ENCODE peak calls at places on chromosomes 2 and 18, in nine cellular contexts. T is NCI-H345, E is GM23248, I is NCI-H1694, C is Daoy, R is T-helper 22 cell, B is cardiac muscle cell, H is osteocyte, F is ovary. J is an unnamed sample.
A peak's percentile ranks its signal among the peaks of the same experiment; 100 is the strongest.

GRCh38 chr18:24176727-24177416 is 38.0 kb downstream of the CABYR start:
- DNase-seq in I (peak; percentile 4), C (peak; percentile 23), R (no peak), F (peak; percentile 64), E (peak; percentile 66), T (peak; percentile 37), H (no peak), B (peak; percentile 72), J (peak; percentile 19)

GRCh38 chr2:98269274-98269673 is 77.0 kb upstream of the CNGA3 start:
- DNase-seq in F (no peak), R (no peak), I (peak; percentile 44), B (peak; percentile 69), T (peak; percentile 6), H (no peak), E (peak; percentile 73), C (peak; percentile 11), J (peak; percentile 42)

GRCh38 chr2:83386559-83386958 is 1072.5 kb downstream of the SUCLG1 start:
- DNase-seq in E (no peak), C (no peak), R (no peak), F (no peak), I (no peak), H (no peak), T (no peak), B (no peak), J (no peak)

GRCh38 chr2:172964511-172964910 is 111.1 kb upstream of the MAP3K20 start:
- DNase-seq in F (no peak), R (no peak), E (peak; percentile 72), H (no peak), B (no peak), I (no peak), T (no peak), C (peak; percentile 23), J (no peak)

GRCh38 chr18:25672490-25672889 is 320.5 kb upstream of the ZNF521 start:
- DNase-seq in B (no peak), E (no peak), C (no peak), I (no peak), R (no peak), H (no peak), F (no peak), T (no peak), J (no peak)

GRCh38 chr2:241598061-241598460 is 38.9 kb downstream of the THAP4 start:
- DNase-seq in B (no peak), R (no peak), T (no peak), F (no peak), C (no peak), H (no peak), I (no peak), E (no peak), J (no peak)

GRCh38 chr2:200373973-200374416 is 67.5 kb downstream of the SPATS2L start:
- DNase-seq in E (no peak), C (peak; percentile 36), T (no peak), I (no peak), H (no peak), R (peak; percentile 13), B (no peak), F (no peak), J (no peak)

GRCh38 chr2:121502781-121503180 is 27.9 kb upstream of the RNU4ATAC start:
- DNase-seq in F (no peak), H (no peak), E (peak; percentile 66), R (no peak), B (no peak), I (no peak), T (no peak), C (no peak), J (no peak)

GRCh38 chr2:162964513-162964912 is 125.9 kb upstream of the KCNH7 start:
- DNase-seq in E (no peak), H (no peak), B (no peak), I (no peak), T (no peak), R (no peak), C (no peak), F (no peak), J (no peak)

GRCh38 chr2:13481201-13481600 is 764.5 kb downstream of the TRIB2 start:
- DNase-seq in B (no peak), I (no peak), C (no peak), F (no peak), R (no peak), H (no peak), E (peak; percentile 2), T (no peak), J (no peak)

GRCh38 chr2:212970132-212970531 is 181.3 kb downstream of the IKZF2 start:
- DNase-seq in T (no peak), C (no peak), E (peak; percentile 76), F (no peak), I (no peak), B (no peak), R (no peak), H (no peak), J (no peak)

GRCh38 chr2:30457316-30457715 is 10.3 kb downstream of the LCLAT1 start:
- DNase-seq in R (no peak), F (no peak), E (no peak), C (no peak), B (no peak), I (no peak), H (no peak), T (no peak), J (no peak)

GRCh38 chr2:120291464-120292311 is 39.0 kb downstream of the RALB start:
- DNase-seq in E (peak; percentile 75), C (peak; percentile 45), I (no peak), F (no peak), H (no peak), B (no peak), T (no peak), R (no peak), J (no peak)

GRCh38 chr2:200365209-200365608 is 58.7 kb downstream of the SPATS2L start:
- DNase-seq in B (no peak), H (no peak), T (no peak), E (no peak), C (no peak), R (no peak), I (no peak), F (no peak), J (no peak)

GRCh38 chr2:190980630-190981214 is 33.2 kb downstream of the STAT1 start:
- DNase-seq in H (no peak), R (no peak), F (no peak), T (no peak), E (no peak), C (no peak), I (no peak), B (no peak), J (no peak)

GRCh38 chr2:118878531-118879149 is 31.2 kb upstream of the EN1 start:
- DNase-seq in H (no peak), B (no peak), F (no peak), I (no peak), E (peak; percentile 30), C (no peak), R (no peak), T (no peak), J (no peak)

GRCh38 chr2:241135737-241136136 is 13.5 kb downstream of the PASK start:
- DNase-seq in C (no peak), H (no peak), T (no peak), I (no peak), B (no peak), E (no peak), F (no peak), R (no peak), J (no peak)

GRCh38 chr2:165905854-165906253 is 47.7 kb downstream of the TTC21B start:
- DNase-seq in R (no peak), I (no peak), F (no peak), B (no peak), E (no peak), H (no peak), T (no peak), C (no peak), J (no peak)

GRCh38 chr2:112149866-112150435 is 11.8 kb downstream of the FBLN7 start:
- DNase-seq in F (no peak), E (no peak), H (peak; percentile 54), B (no peak), R (no peak), I (no peak), T (no peak), C (no peak), J (no peak)

GRCh38 chr2:154655499-154655898 is 43.0 kb upstream of the KCNJ3 start:
- DNase-seq in H (no peak), F (no peak), R (no peak), I (no peak), E (no peak), C (no peak), T (no peak), B (no peak), J (no peak)

GRCh38 chr2:193867454-193867853 is 1672.7 kb upstream of the TMEFF2 start:
- DNase-seq in R (no peak), C (no peak), F (no peak), I (no peak), H (no peak), T (no peak), E (no peak), B (no peak), J (no peak)

GRCh38 chr2:18841248-18842150 is 252.1 kb upstream of the NT5C1B start:
- DNase-seq in T (no peak), B (peak; percentile 69), I (no peak), H (no peak), E (no peak), C (no peak), F (no peak), R (no peak), J (no peak)

GRCh38 chr2:217069263-217070042 is 209.6 kb upstream of the TNP1 start:
- DNase-seq in F (no peak), R (no peak), E (no peak), C (no peak), I (no peak), H (no peak), B (no peak), T (no peak), J (no peak)

GRCh38 chr2:176562359-176563043 is 293.3 kb downstream of the MTX2 start:
- DNase-seq in T (no peak), B (no peak), H (no peak), F (no peak), R (no peak), E (peak; percentile 91), C (peak; percentile 68), I (no peak), J (no peak)

GRCh38 chr18:7104649-7105048 is 12.9 kb downstream of the LAMA1 start:
- DNase-seq in H (no peak), B (no peak), F (no peak), T (no peak), E (no peak), R (no peak), I (no peak), C (no peak), J (no peak)

GRCh38 chr2:8197101-8197500 is 484.8 kb upstream of the ID2 start:
- DNase-seq in R (no peak), I (no peak), T (peak; percentile 37), F (no peak), H (no peak), C (no peak), B (no peak), E (peak; percentile 51), J (no peak)

GRCh38 chr2:55175254-55176093 is 56.6 kb downstream of the CLHC1 start:
- DNase-seq in H (no peak), E (peak; percentile 93), T (peak; percentile 32), R (no peak), I (peak; percentile 76), C (peak; percentile 29), B (peak; percentile 50), F (no peak), J (peak; percentile 75)

GRCh38 chr18:79393626-79394401 is 1.9 kb upstream of the NFATC1 start:
- DNase-seq in I (peak; percentile 38), R (peak; percentile 36), B (peak; percentile 69), E (peak; percentile 92), C (peak; percentile 89), F (peak; percentile 96), H (peak; percentile 96), T (peak; percentile 64), J (peak; percentile 95)

GRCh38 chr2:198441246-198441645 is 636.9 kb downstream of the PLCL1 start:
- DNase-seq in H (no peak), C (no peak), T (no peak), F (no peak), R (no peak), E (peak; percentile 59), B (no peak), I (no peak), J (no peak)